ENCODE peak calls at places on chromosomes 13 and 19, in five cellular contexts. D, B, J, T and A are unnamed samples.
A peak's percentile ranks its signal among the peaks of the same experiment; 100 is the strongest.

GRCh38 chr13:83881917-83882625 is at the start of gene SLITRK1:
- DNase-seq in D (peak; percentile 69), B (peak; percentile 19), J (peak; percentile 56), T (peak; percentile 80), A (peak; percentile 46)

GRCh38 chr19:8151499-8152035 is 2.2 kb upstream of the FBN3 start:
- DNase-seq in D (no peak), B (no peak), J (no peak), T (no peak), A (no peak)

GRCh38 chr19:19053508-19054314 is 10.1 kb upstream of the SLC25A42 start:
- DNase-seq in D (peak; percentile 74), B (peak; percentile 48), J (no peak), T (peak; percentile 65), A (peak; percentile 69)

GRCh38 chr19:35869327-35870123 is 1.2 kb downstream of the APLP1 start:
- DNase-seq in D (peak; percentile 73), B (peak; percentile 61), J (peak; percentile 60), T (peak; percentile 88), A (peak; percentile 90)

GRCh38 chr13:85816413-85816812 is 17.2 kb upstream of the SLITRK6 start:
- DNase-seq in D (peak; percentile 5), B (no peak), J (no peak), T (no peak), A (no peak)

GRCh38 chr13:112638157-112638750 is 50.3 kb upstream of the TUBGCP3 start:
- DNase-seq in D (no peak), B (no peak), J (no peak), T (no peak), A (no peak)

GRCh38 chr13:100594731-100595130 is 6.1 kb upstream of the GGACT start:
- DNase-seq in D (no peak), B (no peak), J (no peak), T (peak; percentile 55), A (peak; percentile 34)

GRCh38 chr13:103188688-103189326 is 122.6 kb upstream of the SLC10A2 start:
- DNase-seq in D (peak; percentile 61), B (no peak), J (peak; percentile 23), T (no peak), A (peak; percentile 15)

GRCh38 chr19:48878219-48879024 is 6.2 kb downstream of the PPP1R15A start:
- DNase-seq in D (peak; percentile 97), B (peak; percentile 41), J (peak; percentile 62), T (no peak), A (peak; percentile 73)
- H3K4me1 ChIP-seq in D (peaks cover 36% of the 10 kb centered on the region), B (peaks cover 6% of the 10 kb centered on the region), J (peaks cover 19% of the 10 kb centered on the region), T (peaks cover 32% of the 10 kb centered on the region), A (peaks cover 54% of the 10 kb centered on the region)

DNA sequence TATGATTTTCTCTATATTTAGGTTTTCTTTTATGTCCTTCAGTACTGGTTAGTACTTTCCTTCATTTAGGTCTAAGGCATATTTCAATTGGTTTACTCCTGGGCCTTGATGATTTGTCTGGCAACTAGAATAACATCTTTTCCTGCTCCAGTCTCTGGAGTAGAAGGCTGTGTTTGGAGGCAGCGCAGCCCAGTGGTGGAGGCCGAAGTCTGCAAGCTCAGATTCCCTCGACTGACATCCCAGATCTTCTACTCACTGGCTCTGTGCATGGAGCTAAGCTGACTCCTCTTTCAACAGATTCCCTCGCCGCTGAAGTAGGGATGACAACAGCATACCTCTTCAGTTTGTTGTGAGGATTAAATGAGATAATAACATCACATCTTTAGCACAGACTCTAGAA is 141.0 kb downstream of the RAP2A start:
- DNase-seq in D (peak; percentile 67), B (peak; percentile 52), J (peak; percentile 3), T (no peak), A (peak; percentile 62)
- TF ChIP-seq CTCF in D (peak; percentile 66), B (peak; percentile 55), J (peak; percentile 34), T (no peak), A (peak; percentile 55)

GRCh38 chr19:33445752-33446070 is 72.2 kb downstream of the CEBPG start:
- DNase-seq in D (no peak), B (no peak), J (no peak), T (no peak), A (no peak)

GRCh38 chr19:33447336-33448158 is 74.0 kb downstream of the CEBPG start:
- DNase-seq in D (no peak), B (no peak), J (no peak), T (no peak), A (no peak)

GRCh38 chr19:33448159-33448516 is 73.5 kb downstream of the PEPD start:
- DNase-seq in D (no peak), B (no peak), J (no peak), T (no peak), A (no peak)

GRCh38 chr19:33446156-33446917 is 72.8 kb downstream of the CEBPG start:
- DNase-seq in D (no peak), B (peak; percentile 57), J (no peak), T (no peak), A (peak; percentile 20)

DNA sequence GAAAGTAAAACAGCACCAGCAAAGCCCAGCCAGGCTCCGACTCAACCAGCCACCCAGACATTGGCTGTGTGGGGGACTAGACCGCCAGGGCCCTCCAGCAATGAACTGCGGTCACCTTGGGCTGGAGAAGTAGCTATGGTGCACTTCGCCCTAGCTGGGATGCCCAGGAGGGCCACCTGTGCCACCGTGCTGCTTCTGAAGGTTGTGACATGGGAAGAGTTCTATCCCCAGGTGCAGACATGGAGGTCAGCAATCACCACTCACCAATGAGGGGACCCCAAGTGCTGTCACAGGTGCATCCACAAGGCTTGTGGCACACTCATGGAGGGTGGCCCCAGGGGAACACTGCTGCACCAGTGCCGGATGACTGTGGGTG is 73.4 kb downstream of the CEBPG start:
- DNase-seq in D (no peak), B (no peak), J (no peak), T (no peak), A (no peak)
- H3K9me3 ChIP-seq in D (no peaks in the 10 kb centered on the region), B (no peaks in the 10 kb centered on the region), J (no peaks in the 10 kb centered on the region), T (no peaks in the 10 kb centered on the region), A (no peaks in the 10 kb centered on the region)

DNA sequence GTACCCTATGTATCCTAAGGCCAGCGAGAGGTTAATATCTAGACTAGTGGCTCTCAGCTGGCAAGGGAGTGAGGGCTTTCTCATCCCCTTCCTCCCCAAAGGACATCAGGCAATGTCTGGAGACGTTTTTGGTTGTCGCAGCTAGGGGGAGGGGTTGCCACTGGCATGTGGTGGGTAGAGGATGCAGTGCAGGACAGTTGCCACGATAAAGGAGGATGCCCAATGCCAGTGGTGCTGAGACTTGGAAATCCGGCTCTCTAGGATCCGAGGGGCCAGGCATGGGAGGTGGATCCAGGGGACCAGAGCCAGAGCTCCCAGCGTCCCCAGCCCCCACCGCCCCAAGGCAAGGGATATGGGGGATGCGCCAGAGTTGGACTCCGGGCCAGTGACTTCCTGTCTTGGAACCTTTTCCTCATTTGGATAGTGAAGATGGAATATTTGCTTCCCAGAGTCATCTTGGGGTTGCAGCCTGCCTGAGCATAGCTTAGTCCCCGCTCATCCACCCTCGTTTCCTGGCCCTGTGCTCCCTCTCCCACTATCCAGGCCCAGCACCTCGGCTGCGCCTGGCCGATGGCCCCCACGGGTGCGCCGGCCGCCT is 4.9 kb downstream of the SSC5D start:
- DNase-seq in D (peak; percentile 62), B (peak; percentile 67), J (no peak), T (no peak), A (no peak)
- H3K4me1 ChIP-seq in D (peaks cover 4% of the 10 kb centered on the region), B (peaks cover 24% of the 10 kb centered on the region), J (no peaks in the 10 kb centered on the region), T (no peaks in the 10 kb centered on the region), A (peaks cover 4% of the 10 kb centered on the region)

GRCh38 chr19:50419022-50419579 is 363 bp downstream of the SPIB start:
- DNase-seq in D (no peak), B (no peak), J (no peak), T (no peak), A (no peak)
- TF ChIP-seq CTCF in D (no peak), B (no peak), J (no peak), T (no peak), A (no peak)

DNA sequence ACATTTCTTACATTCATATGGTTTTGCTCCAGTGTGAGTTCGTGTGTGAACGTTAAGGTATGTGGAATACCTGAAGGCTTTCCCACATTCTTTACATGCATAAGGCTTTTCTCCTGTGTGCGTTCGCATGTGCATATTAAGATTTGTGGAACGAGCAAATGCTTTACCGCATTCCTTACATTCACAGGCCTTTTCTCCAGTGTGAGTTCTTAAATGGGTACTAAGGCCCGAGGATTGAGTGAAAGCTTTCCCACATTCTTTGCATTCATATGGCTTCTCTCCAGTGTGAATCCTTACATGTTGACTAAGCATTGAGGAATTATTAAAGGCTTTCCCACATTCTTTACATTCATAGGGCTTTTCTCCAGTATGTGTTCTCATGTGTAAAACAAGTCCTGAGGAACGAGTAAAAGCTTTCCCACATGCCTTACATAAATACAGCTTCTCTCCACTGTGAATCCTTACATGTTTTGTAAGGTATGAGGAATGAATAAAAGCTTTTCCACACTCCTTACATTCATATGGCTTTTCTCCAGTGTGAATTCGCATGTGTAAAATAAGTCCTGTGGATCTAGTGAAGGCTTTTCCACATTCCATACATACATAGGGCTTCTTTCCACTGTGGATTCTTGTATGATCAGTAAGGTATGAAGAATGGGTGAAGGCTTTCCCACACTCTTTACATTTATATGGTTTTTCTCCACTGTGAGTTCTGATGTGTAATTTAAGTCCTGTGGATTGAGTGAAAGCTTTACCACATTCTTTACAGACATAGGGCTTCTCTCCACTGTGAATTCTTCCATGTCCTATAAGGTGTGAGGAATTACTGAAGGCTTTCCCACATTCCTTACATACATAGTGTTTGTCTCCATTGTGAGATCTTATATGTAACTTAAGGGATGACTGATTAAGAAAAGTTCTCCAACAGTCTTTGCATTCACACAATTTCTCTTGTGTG is 10.7 kb downstream of the ZNF846 start:
- DNase-seq in D (no peak), B (no peak), J (no peak), T (no peak), A (no peak)
- H3K9me3 ChIP-seq in D (no peaks in the 10 kb centered on the region), B (peaks cover 48% of the 10 kb centered on the region), J (peaks cover 53% of the 10 kb centered on the region), T (peaks cover 49% of the 10 kb centered on the region), A (peaks cover 19% of the 10 kb centered on the region)

GRCh38 chr19:53867225-53868090 is at the start of gene MYADM:
- DNase-seq in D (peak; percentile 99), B (peak; percentile 97), J (peak; percentile 97), T (peak; percentile 99), A (peak; percentile 99)

GRCh38 chr19:53871448-53871847 is 3.8 kb downstream of the MYADM start:
- DNase-seq in D (no peak), B (no peak), J (no peak), T (no peak), A (no peak)

GRCh38 chr19:53868091-53868891 is 608 bp downstream of the MYADM start:
- DNase-seq in D (peak; percentile 81), B (peak; percentile 42), J (peak; percentile 37), T (peak; percentile 59), A (peak; percentile 86)

GRCh38 chr19:53870485-53870844 is 2.8 kb downstream of the MYADM start:
- DNase-seq in D (no peak), B (no peak), J (no peak), T (no peak), A (no peak)

DNA sequence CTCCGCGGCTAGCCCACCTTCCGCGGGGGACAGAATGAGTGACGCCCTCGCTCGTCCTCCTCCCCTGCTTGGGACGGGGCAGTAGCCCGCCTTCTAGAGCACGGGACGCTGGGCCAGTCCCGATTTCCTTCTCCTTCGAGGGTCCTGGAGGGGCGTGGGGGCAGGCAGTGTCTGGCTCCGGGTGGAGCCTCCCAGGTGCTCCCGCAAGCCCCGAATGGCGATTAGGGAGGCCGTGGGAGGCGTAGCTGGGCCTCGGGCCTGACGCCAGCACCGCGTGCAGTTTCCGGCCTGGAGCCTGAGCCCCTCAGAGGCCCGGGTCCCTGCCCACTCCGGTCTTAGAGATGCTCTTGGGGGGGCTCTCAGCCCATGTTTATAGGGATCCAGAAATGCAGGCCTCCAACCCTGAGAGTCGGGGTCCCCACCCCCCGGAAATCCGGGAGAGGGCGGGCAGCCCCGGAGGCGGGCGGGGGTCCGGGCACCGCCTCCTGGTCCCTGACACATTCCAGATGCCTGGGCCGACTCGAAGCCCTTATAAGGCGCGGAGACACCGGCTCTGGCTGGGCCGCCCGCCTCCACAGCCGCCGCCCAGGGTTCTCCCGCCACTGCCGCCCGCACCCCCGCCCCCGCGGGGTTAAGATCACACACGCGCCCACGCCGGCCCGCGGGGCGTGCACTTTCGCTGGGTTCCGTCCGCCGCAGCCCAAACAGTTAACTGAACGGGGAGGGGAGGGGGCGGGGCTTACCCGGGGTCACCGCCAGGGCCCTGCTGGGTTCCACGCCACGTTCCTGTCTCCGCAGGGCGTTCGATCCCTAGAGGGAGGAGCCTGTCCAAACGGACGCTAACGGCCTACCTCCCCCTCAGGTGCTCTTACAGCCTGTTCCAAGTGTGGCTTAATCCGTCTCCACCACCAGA is 1.5 kb downstream of the MYADM start:
- DNase-seq in D (peak; percentile 98), B (peak; percentile 84), J (peak; percentile 81), T (peak; percentile 92), A (peak; percentile 91)
- H3K4me1 ChIP-seq in D (no peaks in the 10 kb centered on the region), B (peaks cover 7% of the 10 kb centered on the region), J (peaks cover 11% of the 10 kb centered on the region), T (peaks cover 50% of the 10 kb centered on the region), A (peaks cover 29% of the 10 kb centered on the region)